ENCODE peak calls at places on chromosome 5, in seven cellular contexts. One of them, this sample, is unnamed.

GRCh38 chr5:113038714-113039113 is 62.1 kb downstream of the DCP2 start:
- DNase-seq in ovary: peak
- DNase-seq in NCI-H2029 treated with DMSO at 0.1 percent for 48 hours: no peak
- DNase-seq in stimulated activated CD8-positive, alpha-beta memory T cell treated with anti-CD3 and anti-CD28 coated beads, Interleukin-2, amount 100 ng/mL, for 1 hour: no peak
- DNase-seq in amniotic stem cell: no peak
- DNase-seq in GM23248: peak
- DNase-seq in brain microvascular endothelial cell: no peak
- DNase-seq in this sample: no peak

GRCh38 chr5:133261993-133262392 is 210.2 kb downstream of the HSPA4 start:
- DNase-seq in ovary: no peak
- DNase-seq in NCI-H2029 treated with DMSO at 0.1 percent for 48 hours: no peak
- DNase-seq in stimulated activated CD8-positive, alpha-beta memory T cell treated with anti-CD3 and anti-CD28 coated beads, Interleukin-2, amount 100 ng/mL, for 1 hour: no peak
- DNase-seq in amniotic stem cell: no peak
- DNase-seq in GM23248: no peak
- DNase-seq in brain microvascular endothelial cell: no peak
- DNase-seq in this sample: peak

GRCh38 chr5:1833264-1834021 is 32.2 kb downstream of the NDUFS6 start:
- DNase-seq in ovary: no peak
- DNase-seq in NCI-H2029 treated with DMSO at 0.1 percent for 48 hours: no peak
- DNase-seq in stimulated activated CD8-positive, alpha-beta memory T cell treated with anti-CD3 and anti-CD28 coated beads, Interleukin-2, amount 100 ng/mL, for 1 hour: no peak
- DNase-seq in amniotic stem cell: no peak
- DNase-seq in GM23248: no peak
- DNase-seq in brain microvascular endothelial cell: no peak
- DNase-seq in this sample: no peak

GRCh38 chr5:169160405-169160901 is 140.5 kb downstream of the SLIT3 start:
- DNase-seq in ovary: no peak
- DNase-seq in NCI-H2029 treated with DMSO at 0.1 percent for 48 hours: no peak
- DNase-seq in stimulated activated CD8-positive, alpha-beta memory T cell treated with anti-CD3 and anti-CD28 coated beads, Interleukin-2, amount 100 ng/mL, for 1 hour: no peak
- DNase-seq in amniotic stem cell: no peak
- DNase-seq in GM23248: peak
- DNase-seq in brain microvascular endothelial cell: peak
- DNase-seq in this sample: no peak

GRCh38 chr5:39447968-39448367 is 23.2 kb upstream of the DAB2 start:
- DNase-seq in ovary: no peak
- DNase-seq in NCI-H2029 treated with DMSO at 0.1 percent for 48 hours: no peak
- DNase-seq in stimulated activated CD8-positive, alpha-beta memory T cell treated with anti-CD3 and anti-CD28 coated beads, Interleukin-2, amount 100 ng/mL, for 1 hour: no peak
- DNase-seq in amniotic stem cell: no peak
- DNase-seq in GM23248: peak
- DNase-seq in brain microvascular endothelial cell: no peak
- DNase-seq in this sample: no peak

GRCh38 chr5:62574599-62574998 is 4.0 kb upstream of the LRRC70 start:
- DNase-seq in ovary: no peak
- DNase-seq in NCI-H2029 treated with DMSO at 0.1 percent for 48 hours: no peak
- DNase-seq in stimulated activated CD8-positive, alpha-beta memory T cell treated with anti-CD3 and anti-CD28 coated beads, Interleukin-2, amount 100 ng/mL, for 1 hour: no peak
- DNase-seq in amniotic stem cell: no peak
- DNase-seq in GM23248: no peak
- DNase-seq in brain microvascular endothelial cell: no peak
- DNase-seq in this sample: no peak

GRCh38 chr5:103469288-103470065 is 93.1 kb downstream of the NUDT12 start:
- DNase-seq in ovary: no peak
- DNase-seq in NCI-H2029 treated with DMSO at 0.1 percent for 48 hours: no peak
- DNase-seq in stimulated activated CD8-positive, alpha-beta memory T cell treated with anti-CD3 and anti-CD28 coated beads, Interleukin-2, amount 100 ng/mL, for 1 hour: no peak
- DNase-seq in amniotic stem cell: no peak
- DNase-seq in GM23248: peak
- DNase-seq in brain microvascular endothelial cell: no peak
- DNase-seq in this sample: no peak

GRCh38 chr5:15966066-15966640 is 213.4 kb downstream of the MARCHF11 start:
- DNase-seq in ovary: no peak
- DNase-seq in NCI-H2029 treated with DMSO at 0.1 percent for 48 hours: no peak
- DNase-seq in stimulated activated CD8-positive, alpha-beta memory T cell treated with anti-CD3 and anti-CD28 coated beads, Interleukin-2, amount 100 ng/mL, for 1 hour: no peak
- DNase-seq in amniotic stem cell: no peak
- DNase-seq in GM23248: peak
- DNase-seq in brain microvascular endothelial cell: no peak
- DNase-seq in this sample: no peak

GRCh38 chr5:74378464-74378863 is 262.1 kb downstream of the ENC1 start:
- DNase-seq in ovary: no peak
- DNase-seq in NCI-H2029 treated with DMSO at 0.1 percent for 48 hours: no peak
- DNase-seq in stimulated activated CD8-positive, alpha-beta memory T cell treated with anti-CD3 and anti-CD28 coated beads, Interleukin-2, amount 100 ng/mL, for 1 hour: no peak
- DNase-seq in amniotic stem cell: no peak
- DNase-seq in GM23248: peak
- DNase-seq in brain microvascular endothelial cell: no peak
- DNase-seq in this sample: no peak

GRCh38 chr5:168239325-168239724 is 52.1 kb upstream of the WWC1 start:
- DNase-seq in ovary: no peak
- DNase-seq in NCI-H2029 treated with DMSO at 0.1 percent for 48 hours: no peak
- DNase-seq in stimulated activated CD8-positive, alpha-beta memory T cell treated with anti-CD3 and anti-CD28 coated beads, Interleukin-2, amount 100 ng/mL, for 1 hour: no peak
- DNase-seq in amniotic stem cell: no peak
- DNase-seq in GM23248: no peak
- DNase-seq in brain microvascular endothelial cell: no peak
- DNase-seq in this sample: no peak

GRCh38 chr5:116378007-116378831 is 196.4 kb downstream of the SEMA6A start:
- DNase-seq in ovary: peak
- DNase-seq in NCI-H2029 treated with DMSO at 0.1 percent for 48 hours: no peak
- DNase-seq in stimulated activated CD8-positive, alpha-beta memory T cell treated with anti-CD3 and anti-CD28 coated beads, Interleukin-2, amount 100 ng/mL, for 1 hour: no peak
- DNase-seq in amniotic stem cell: no peak
- DNase-seq in GM23248: no peak
- DNase-seq in brain microvascular endothelial cell: no peak
- DNase-seq in this sample: peak

GRCh38 chr5:132429451-132430440 is 60.2 kb downstream of the SLC22A5 start:
- DNase-seq in ovary: no peak
- DNase-seq in NCI-H2029 treated with DMSO at 0.1 percent for 48 hours: no peak
- DNase-seq in stimulated activated CD8-positive, alpha-beta memory T cell treated with anti-CD3 and anti-CD28 coated beads, Interleukin-2, amount 100 ng/mL, for 1 hour: no peak
- DNase-seq in amniotic stem cell: no peak
- DNase-seq in GM23248: no peak
- DNase-seq in brain microvascular endothelial cell: no peak
- DNase-seq in this sample: no peak

GRCh38 chr5:53334431-53334941 is 145.9 kb upstream of the FST start:
- DNase-seq in ovary: no peak
- DNase-seq in NCI-H2029 treated with DMSO at 0.1 percent for 48 hours: no peak
- DNase-seq in stimulated activated CD8-positive, alpha-beta memory T cell treated with anti-CD3 and anti-CD28 coated beads, Interleukin-2, amount 100 ng/mL, for 1 hour: no peak
- DNase-seq in amniotic stem cell: no peak
- DNase-seq in GM23248: peak
- DNase-seq in brain microvascular endothelial cell: no peak
- DNase-seq in this sample: no peak

GRCh38 chr5:80192507-80193241 is 63.2 kb downstream of the SERINC5 start:
- DNase-seq in ovary: peak
- DNase-seq in NCI-H2029 treated with DMSO at 0.1 percent for 48 hours: no peak
- DNase-seq in stimulated activated CD8-positive, alpha-beta memory T cell treated with anti-CD3 and anti-CD28 coated beads, Interleukin-2, amount 100 ng/mL, for 1 hour: no peak
- DNase-seq in amniotic stem cell: no peak
- DNase-seq in GM23248: peak
- DNase-seq in brain microvascular endothelial cell: peak
- DNase-seq in this sample: no peak

GRCh38 chr5:103393131-103393754 is 134.7 kb downstream of the MACIR start:
- DNase-seq in ovary: no peak
- DNase-seq in NCI-H2029 treated with DMSO at 0.1 percent for 48 hours: no peak
- DNase-seq in stimulated activated CD8-positive, alpha-beta memory T cell treated with anti-CD3 and anti-CD28 coated beads, Interleukin-2, amount 100 ng/mL, for 1 hour: no peak
- DNase-seq in amniotic stem cell: no peak
- DNase-seq in GM23248: peak
- DNase-seq in brain microvascular endothelial cell: no peak
- DNase-seq in this sample: no peak

This sample was measured in NCI-H146.